ENCODE peak calls at places on chromosomes 11 and 22, in five cellular contexts. R, F, K, E and G are unnamed samples.

GRCh38 chr22:42408276-42408675 is 23.9 kb downstream of the NFAM1 start:
- DNase-seq in E (no peak), R (no peak), K (no peak), F (no peak), G (no peak)

GRCh38 chr11:128492461-128492860 is 94.9 kb downstream of the ETS1 start:
- DNase-seq in E (peak), K (no peak), R (no peak), F (no peak), G (no peak)

GRCh38 chr11:44313701-44314489 is 4.0 kb upstream of the ALX4 start:
- DNase-seq in F (no peak), R (no peak), E (peak), K (no peak), G (no peak)

GRCh38 chr22:39469326-39469680 is 12.5 kb downstream of the MGAT3 start:
- DNase-seq in K (no peak), R (no peak), E (no peak), F (no peak), G (no peak)

GRCh38 chr22:47718337-47718736 is 955.9 kb downstream of the TBC1D22A start:
- DNase-seq in R (no peak), E (no peak), K (no peak), F (no peak), G (no peak)

GRCh38 chr11:118275184-118275583 is 11.1 kb upstream of the MPZL2 start:
- DNase-seq in E (peak), F (no peak), R (no peak), K (no peak), G (no peak)

GRCh38 chr11:78061088-78061920 is 2.4 kb upstream of the THRSP start:
- DNase-seq in F (no peak), R (no peak), E (peak), K (peak), G (no peak)

GRCh38 chr11:110896358-110896757 is 184.1 kb upstream of the ARHGAP20 start:
- DNase-seq in K (no peak), E (peak), R (no peak), F (no peak), G (no peak)

GRCh38 chr11:46493786-46494185 is 100.0 kb downstream of the AMBRA1 start:
- DNase-seq in E (no peak), R (no peak), K (no peak), F (no peak), G (no peak)

GRCh38 chr11:61075891-61076290 is 26.4 kb upstream of the CD5 start:
- DNase-seq in F (no peak), K (no peak), R (no peak), E (peak), G (no peak)

GRCh38 chr11:47991266-47991830 is 11.0 kb downstream of the PTPRJ start:
- DNase-seq in E (no peak), K (no peak), F (no peak), R (no peak), G (no peak)

GRCh38 chr11:33893711-33894401 is 2.0 kb upstream of the LMO2 start:
- DNase-seq in E (peak), K (no peak), R (no peak), F (no peak), G (no peak)

GRCh38 chr11:68340784-68341556 is 28.6 kb downstream of the LRP5 start:
- DNase-seq in R (peak), F (peak), E (no peak), K (no peak), G (no peak)

GRCh38 chr22:22235564-22235963 is 9.0 kb upstream of the VPREB1 start:
- DNase-seq in K (no peak), F (peak), E (peak), R (no peak), G (no peak)

GRCh38 chr11:115462004-115462541 is 42.1 kb downstream of the CADM1 start:
- DNase-seq in E (no peak), R (no peak), K (peak), F (no peak), G (no peak)

GRCh38 chr11:68460741-68461283 is at the start of gene PPP6R3:
- DNase-seq in R (no peak), F (no peak), E (peak), K (no peak), G (no peak)

GRCh38 chr22:28884754-28885375 is 1.5 kb downstream of the ZNRF3 start:
- DNase-seq in F (peak), K (no peak), E (no peak), R (no peak), G (no peak)

GRCh38 chr22:28883917-28884753 is 763 bp downstream of the ZNRF3 start:
- DNase-seq in F (peak), E (peak), K (peak), R (peak), G (no peak)

GRCh38 chr22:28883657-28883916 is 215 bp downstream of the ZNRF3 start:
- DNase-seq in E (no peak), R (no peak), F (no peak), K (no peak), G (no peak)

GRCh38 chr22:28882545-28882877 is 861 bp upstream of the ZNRF3 start:
- DNase-seq in K (no peak), E (peak), F (no peak), R (peak), G (no peak)

DNA sequence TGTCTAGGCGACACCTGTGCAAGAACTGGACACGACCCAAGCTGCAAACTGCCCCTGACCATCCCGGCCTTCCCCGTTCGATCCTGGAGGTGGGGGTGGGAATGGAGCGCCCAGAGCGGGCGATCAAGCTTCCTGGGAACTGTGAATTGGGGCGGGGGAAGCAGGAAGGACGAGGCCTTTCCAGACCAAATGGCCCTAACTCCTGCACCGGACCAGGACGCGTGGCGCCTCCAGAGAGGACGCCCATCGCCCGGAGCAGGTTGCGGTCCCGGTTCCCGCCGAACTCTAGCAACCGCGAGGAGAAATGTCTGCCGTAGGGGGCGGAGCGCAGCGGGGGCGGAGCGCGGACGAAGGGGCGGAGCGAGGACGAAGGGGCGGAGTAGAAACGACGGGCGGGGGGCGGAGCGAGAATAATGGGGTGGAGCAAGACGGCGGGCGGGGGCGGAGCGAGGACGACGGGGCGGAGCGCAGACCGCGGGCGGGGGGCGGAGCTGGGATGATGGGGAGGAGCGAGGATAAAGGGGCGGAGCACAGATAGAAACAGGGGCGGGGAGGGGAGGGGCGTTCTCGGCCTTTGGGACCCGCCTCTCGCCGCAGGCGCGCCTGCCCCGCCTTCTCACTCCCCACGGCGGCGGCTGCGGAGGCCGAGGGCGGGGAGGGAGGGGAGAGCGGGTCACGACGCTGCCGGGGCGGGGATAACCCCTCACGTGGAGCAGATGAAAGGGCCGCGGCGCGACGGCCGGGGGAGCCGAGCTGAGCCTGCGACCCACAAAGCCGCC is at the start of gene ZNRF3:
- DNase-seq in F (peak), K (peak), E (peak), R (peak), G (peak)
- TF ChIP-seq CTCF in F (no peak), K (peak), E (no peak), R (no peak), G (no peak)

DNA sequence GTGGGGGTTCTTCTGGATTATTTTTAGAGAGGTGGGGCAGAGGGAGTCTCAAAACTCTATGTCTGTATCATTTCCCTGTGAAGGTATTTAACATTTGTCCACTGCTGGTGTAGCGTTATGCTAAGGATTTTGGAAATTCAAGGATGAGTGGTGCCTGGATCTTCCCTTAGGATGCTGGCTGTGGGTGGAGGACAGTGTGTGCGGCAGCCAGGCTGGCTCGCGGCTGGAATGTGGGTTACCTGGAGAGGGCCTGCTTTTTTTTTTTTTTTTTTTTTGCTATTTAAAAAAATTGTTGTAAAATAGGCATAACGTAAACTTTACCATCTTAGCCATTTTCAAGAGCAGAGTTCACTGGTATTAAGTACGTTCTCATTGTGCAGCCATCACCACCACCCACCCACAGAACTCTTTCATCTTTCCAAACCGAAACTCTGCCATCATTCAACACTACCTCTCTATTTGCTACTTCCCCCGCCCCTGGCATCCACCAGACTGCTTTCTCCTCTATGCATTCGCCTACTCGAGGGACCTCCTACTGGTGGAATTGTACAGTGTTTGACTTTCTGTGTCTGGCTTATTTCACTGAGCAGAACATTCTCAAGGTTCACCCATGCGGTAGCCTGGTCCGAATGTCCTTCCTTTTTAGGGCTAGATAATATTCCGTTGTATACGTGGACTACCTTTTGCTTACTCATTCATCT is 67.1 kb downstream of the PARVB start:
- DNase-seq in K (no peak), E (peak), R (no peak), F (no peak), G (no peak)
- TF ChIP-seq CTCF in K (no peak), E (peak), R (no peak), F (no peak), G (no peak)

GRCh38 chr11:92546089-92546488 is 321.5 kb downstream of the FAT3 start:
- DNase-seq in K (no peak), F (no peak), R (no peak), E (no peak), G (no peak)

GRCh38 chr11:92554662-92555061 is 330.0 kb downstream of the FAT3 start:
- DNase-seq in R (no peak), E (no peak), F (no peak), K (no peak), G (no peak)

GRCh38 chr11:92552942-92553341 is 328.3 kb downstream of the FAT3 start:
- DNase-seq in E (peak), F (no peak), K (no peak), R (no peak), G (no peak)

GRCh38 chr11:92550871-92551270 is 326.3 kb downstream of the FAT3 start:
- DNase-seq in F (no peak), K (no peak), R (no peak), E (no peak), G (no peak)

GRCh38 chr11:92550411-92550810 is 325.8 kb downstream of the FAT3 start:
- DNase-seq in K (no peak), R (no peak), F (no peak), E (no peak), G (no peak)
- TF ChIP-seq CTCF in K (no peak), R (no peak), F (no peak), E (no peak), G (no peak)

GRCh38 chr22:33467718-33468117 is 409.5 kb upstream of the SYN3 start:
- DNase-seq in K (no peak), R (no peak), F (no peak), E (no peak), G (no peak)
- TF ChIP-seq CTCF in K (peak), R (no peak), F (no peak), E (no peak), G (no peak)

GRCh38 chr11:64358907-64359711 is at the start of gene RPS6KA4:
- DNase-seq in R (peak), E (peak), F (peak), K (peak), G (no peak)

GRCh38 chr11:64358536-64358906 is 441 bp upstream of the RPS6KA4 start:
- DNase-seq in R (no peak), F (no peak), K (no peak), E (no peak), G (no peak)

GRCh38 chr11:64361659-64362058 is 2.7 kb downstream of the RPS6KA4 start:
- DNase-seq in R (no peak), F (no peak), K (no peak), E (no peak), G (no peak)

GRCh38 chr11:64360403-64360980 is 1.5 kb downstream of the RPS6KA4 start:
- DNase-seq in R (no peak), E (no peak), K (no peak), F (no peak), G (no peak)

GRCh38 chr11:64359712-64360402 is 895 bp downstream of the RPS6KA4 start:
- DNase-seq in F (no peak), R (no peak), E (no peak), K (no peak), G (no peak)
- TF ChIP-seq CTCF in F (no peak), R (no peak), E (no peak), K (no peak), G (no peak)

GRCh38 chr11:103091810-103092524 is at the start of gene DCUN1D5:
- DNase-seq in F (peak), R (peak), K (peak), E (peak), G (peak)

GRCh38 chr11:103091441-103091809 is 535 bp downstream of the DCUN1D5 start:
- DNase-seq in F (peak), R (peak), E (peak), K (peak), G (no peak)

GRCh38 chr11:103097279-103097678 is 5.3 kb upstream of the DCUN1D5 start:
- DNase-seq in R (no peak), K (no peak), E (no peak), F (no peak), G (no peak)
- TF ChIP-seq CTCF in R (no peak), K (no peak), E (no peak), F (no peak), G (no peak)

DNA sequence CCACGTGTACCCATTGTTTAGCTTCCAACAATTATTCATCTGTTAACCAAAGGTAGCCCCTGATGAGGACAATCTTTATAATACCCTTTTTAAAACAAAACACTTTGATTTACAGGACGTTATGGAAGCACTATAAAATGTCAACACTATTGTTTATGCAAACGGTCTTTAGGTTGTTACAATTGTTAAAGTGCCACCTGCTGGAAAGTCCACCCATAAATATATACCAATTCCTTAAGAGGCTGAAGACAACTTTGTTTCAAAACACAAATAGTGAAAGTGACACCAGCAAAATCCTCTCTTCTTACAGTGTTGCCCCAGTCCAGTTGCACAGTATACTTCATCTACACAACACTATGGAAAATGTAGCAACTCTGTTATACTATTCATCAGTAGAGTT is 68.9 kb upstream of the SLN start:
- DNase-seq in E (no peak), K (no peak), R (no peak), F (no peak), G (no peak)
- TF ChIP-seq CTCF in E (no peak), K (no peak), R (no peak), F (no peak), G (no peak)

GRCh38 chr11:122653911-122654310 is 1.6 kb upstream of the UBASH3B start:
- DNase-seq in F (no peak), R (no peak), K (no peak), E (peak), G (no peak)
- TF ChIP-seq CTCF in F (no peak), R (no peak), K (no peak), E (no peak), G (no peak)